ENCODE peak calls at places on chromosomes 7 and 10, in six cellular contexts. One of them, this sample, is unnamed.

GRCh38 chr7:40586197-40586596 is 451.4 kb downstream of the SUGCT start:
- DNase-seq in cardiac muscle cell: peak; percentile 75
- DNase-seq in uterus: no peak
- DNase-seq in left colon: no peak
- DNase-seq in mammary epithelial cell: peak; percentile 50
- DNase-seq in T-helper 22 cell: no peak
- DNase-seq in this sample: no peak

GRCh38 chr7:51016546-51016945 is 233.8 kb upstream of the GRB10 start:
- DNase-seq in cardiac muscle cell: no peak
- DNase-seq in uterus: no peak
- DNase-seq in left colon: no peak
- DNase-seq in mammary epithelial cell: no peak
- DNase-seq in T-helper 22 cell: no peak
- DNase-seq in this sample: no peak

GRCh38 chr7:76300210-76300731 is 2.2 kb upstream of the HSPB1 start:
- DNase-seq in cardiac muscle cell: peak; percentile 59
- DNase-seq in uterus: no peak
- DNase-seq in left colon: peak; percentile 42
- DNase-seq in mammary epithelial cell: peak; percentile 97
- DNase-seq in T-helper 22 cell: no peak
- DNase-seq in this sample: no peak

GRCh38 chr7:132080967-132081668 is 495.2 kb downstream of the PLXNA4 start:
- DNase-seq in cardiac muscle cell: peak; percentile 92
- DNase-seq in uterus: peak; percentile 71
- DNase-seq in left colon: no peak
- DNase-seq in mammary epithelial cell: no peak
- DNase-seq in T-helper 22 cell: no peak
- DNase-seq in this sample: peak; percentile 49

GRCh38 chr10:63145782-63146181 is 12.7 kb downstream of the NRBF2 start:
- DNase-seq in cardiac muscle cell: no peak
- DNase-seq in uterus: no peak
- DNase-seq in left colon: no peak
- DNase-seq in mammary epithelial cell: no peak
- DNase-seq in T-helper 22 cell: no peak
- DNase-seq in this sample: no peak

GRCh38 chr7:150851497-150852370 is 583 bp upstream of the AOC1 start:
- DNase-seq in cardiac muscle cell: no peak
- DNase-seq in uterus: no peak
- DNase-seq in left colon: peak; percentile 21
- DNase-seq in mammary epithelial cell: no peak
- DNase-seq in T-helper 22 cell: no peak
- DNase-seq in this sample: no peak

GRCh38 chr7:27431465-27431864 is 188.9 kb downstream of the EVX1 start:
- DNase-seq in cardiac muscle cell: no peak
- DNase-seq in uterus: no peak
- DNase-seq in left colon: no peak
- DNase-seq in mammary epithelial cell: no peak
- DNase-seq in T-helper 22 cell: no peak
- DNase-seq in this sample: no peak

GRCh38 chr7:35430547-35431153 is 176.8 kb upstream of the TBX20 start:
- DNase-seq in cardiac muscle cell: peak; percentile 21
- DNase-seq in uterus: no peak
- DNase-seq in left colon: no peak
- DNase-seq in mammary epithelial cell: peak; percentile 3
- DNase-seq in T-helper 22 cell: no peak
- DNase-seq in this sample: no peak

GRCh38 chr10:91163269-91163708 is 57.2 kb upstream of the PCGF5 start:
- DNase-seq in cardiac muscle cell: peak; percentile 63
- DNase-seq in uterus: peak; percentile 63
- DNase-seq in left colon: peak; percentile 53
- DNase-seq in mammary epithelial cell: peak; percentile 51
- DNase-seq in T-helper 22 cell: peak; percentile 77
- DNase-seq in this sample: peak; percentile 40

GRCh38 chr10:1514641-1515040 is 222.7 kb downstream of the ADARB2 start:
- DNase-seq in cardiac muscle cell: no peak
- DNase-seq in uterus: no peak
- DNase-seq in left colon: no peak
- DNase-seq in mammary epithelial cell: no peak
- DNase-seq in T-helper 22 cell: no peak
- DNase-seq in this sample: no peak

GRCh38 chr10:49749144-49749543 is 13.0 kb downstream of the OGDHL start:
- DNase-seq in cardiac muscle cell: no peak
- DNase-seq in uterus: no peak
- DNase-seq in left colon: no peak
- DNase-seq in mammary epithelial cell: no peak
- DNase-seq in T-helper 22 cell: no peak
- DNase-seq in this sample: no peak

GRCh38 chr10:33773895-33774480 is 439.5 kb upstream of the NRP1 start:
- DNase-seq in cardiac muscle cell: no peak
- DNase-seq in uterus: peak; percentile 20
- DNase-seq in left colon: no peak
- DNase-seq in mammary epithelial cell: no peak
- DNase-seq in T-helper 22 cell: no peak
- DNase-seq in this sample: no peak

GRCh38 chr7:93245525-93246432 is 13.6 kb downstream of the VPS50 start:
- DNase-seq in cardiac muscle cell: peak; percentile 59
- DNase-seq in uterus: no peak
- DNase-seq in left colon: no peak
- DNase-seq in mammary epithelial cell: peak; percentile 6
- DNase-seq in T-helper 22 cell: no peak
- DNase-seq in this sample: peak; percentile 22

GRCh38 chr7:65269150-65269856 is 104.4 kb upstream of the ZNF92 start:
- DNase-seq in cardiac muscle cell: peak; percentile 57
- DNase-seq in uterus: no peak
- DNase-seq in left colon: no peak
- DNase-seq in mammary epithelial cell: peak; percentile 80
- DNase-seq in T-helper 22 cell: no peak
- DNase-seq in this sample: peak; percentile 99

GRCh38 chr7:140358771-140359095 is 39.6 kb downstream of the SLC37A3 start:
- DNase-seq in cardiac muscle cell: no peak
- DNase-seq in uterus: no peak
- DNase-seq in left colon: no peak
- DNase-seq in mammary epithelial cell: no peak
- DNase-seq in T-helper 22 cell: peak; percentile 7
- DNase-seq in this sample: peak; percentile 27

GRCh38 chr10:78155722-78156121 is 122.1 kb downstream of the RPS24 start:
- DNase-seq in cardiac muscle cell: no peak
- DNase-seq in uterus: no peak
- DNase-seq in left colon: no peak
- DNase-seq in mammary epithelial cell: no peak
- DNase-seq in T-helper 22 cell: no peak
- DNase-seq in this sample: no peak

GRCh38 chr10:125153693-125154490 is 6.5 kb downstream of the CTBP2 start:
- DNase-seq in cardiac muscle cell: peak; percentile 34
- DNase-seq in uterus: no peak
- DNase-seq in left colon: peak; percentile 62
- DNase-seq in mammary epithelial cell: no peak
- DNase-seq in T-helper 22 cell: no peak
- DNase-seq in this sample: no peak

GRCh38 chr7:80916770-80917681 is 1.8 kb downstream of the SEMA3C start:
- DNase-seq in cardiac muscle cell: peak; percentile 64
- DNase-seq in uterus: no peak
- DNase-seq in left colon: no peak
- DNase-seq in mammary epithelial cell: peak; percentile 92
- DNase-seq in T-helper 22 cell: no peak
- DNase-seq in this sample: no peak

GRCh38 chr10:46542567-46543323 is 13.7 kb downstream of the GPRIN2 start:
- DNase-seq in cardiac muscle cell: no peak
- DNase-seq in uterus: peak; percentile 9
- DNase-seq in left colon: peak; percentile 28
- DNase-seq in mammary epithelial cell: no peak
- DNase-seq in T-helper 22 cell: no peak
- DNase-seq in this sample: no peak

GRCh38 chr10:44933922-44934321 is 22.8 kb downstream of the TMEM72 start:
- DNase-seq in cardiac muscle cell: no peak
- DNase-seq in uterus: no peak
- DNase-seq in left colon: no peak
- DNase-seq in mammary epithelial cell: no peak
- DNase-seq in T-helper 22 cell: no peak
- DNase-seq in this sample: no peak

GRCh38 chr7:135317676-135318326 is 84.2 kb downstream of the STRA8 start:
- DNase-seq in cardiac muscle cell: peak; percentile 50
- DNase-seq in uterus: peak; percentile 64
- DNase-seq in left colon: peak; percentile 58
- DNase-seq in mammary epithelial cell: no peak
- DNase-seq in T-helper 22 cell: no peak
- DNase-seq in this sample: no peak

GRCh38 chr7:1696671-1697498 is 26.8 kb downstream of the ELFN1 start:
- DNase-seq in cardiac muscle cell: no peak
- DNase-seq in uterus: no peak
- DNase-seq in left colon: peak; percentile 11
- DNase-seq in mammary epithelial cell: no peak
- DNase-seq in T-helper 22 cell: no peak
- DNase-seq in this sample: no peak

GRCh38 chr10:100370561-100370975 is 23.5 kb downstream of the SCD start:
- DNase-seq in cardiac muscle cell: no peak
- DNase-seq in uterus: no peak
- DNase-seq in left colon: peak; percentile 66
- DNase-seq in mammary epithelial cell: peak; percentile 84
- DNase-seq in T-helper 22 cell: no peak
- DNase-seq in this sample: no peak

GRCh38 chr10:60385399-60385738 is 4.3 kb downstream of the ANK3 start:
- DNase-seq in cardiac muscle cell: no peak
- DNase-seq in uterus: no peak
- DNase-seq in left colon: no peak
- DNase-seq in mammary epithelial cell: no peak
- DNase-seq in T-helper 22 cell: no peak
- DNase-seq in this sample: no peak

GRCh38 chr10:44696496-44696895 is 214.6 kb upstream of the TMEM72 start:
- DNase-seq in cardiac muscle cell: peak; percentile 29
- DNase-seq in uterus: peak; percentile 49
- DNase-seq in left colon: no peak
- DNase-seq in mammary epithelial cell: no peak
- DNase-seq in T-helper 22 cell: no peak
- DNase-seq in this sample: peak; percentile 38

GRCh38 chr10:52771534-52772455 is 789 bp downstream of the MBL2 start:
- DNase-seq in cardiac muscle cell: peak; percentile 12
- DNase-seq in uterus: no peak
- DNase-seq in left colon: no peak
- DNase-seq in mammary epithelial cell: peak; percentile 59
- DNase-seq in T-helper 22 cell: no peak
- DNase-seq in this sample: no peak

GRCh38 chr10:118504044-118504944 is 91.2 kb downstream of the PRLHR start:
- DNase-seq in cardiac muscle cell: peak; percentile 79
- DNase-seq in uterus: no peak
- DNase-seq in left colon: no peak
- DNase-seq in mammary epithelial cell: peak; percentile 91
- DNase-seq in T-helper 22 cell: no peak
- DNase-seq in this sample: no peak

GRCh38 chr7:73941836-73942551 is 81.0 kb downstream of the TMEM270 start:
- DNase-seq in cardiac muscle cell: peak; percentile 65
- DNase-seq in uterus: no peak
- DNase-seq in left colon: no peak
- DNase-seq in mammary epithelial cell: peak; percentile 52
- DNase-seq in T-helper 22 cell: no peak
- DNase-seq in this sample: no peak

GRCh38 chr10:58335306-58336005 is 650 bp downstream of the UBE2D1 start:
- DNase-seq in cardiac muscle cell: peak; percentile 28
- DNase-seq in uterus: peak; percentile 32
- DNase-seq in left colon: no peak
- DNase-seq in mammary epithelial cell: peak; percentile 73
- DNase-seq in T-helper 22 cell: no peak
- DNase-seq in this sample: peak; percentile 43

GRCh38 chr10:74382643-74383042 is 231.6 kb downstream of the ADK start:
- DNase-seq in cardiac muscle cell: no peak
- DNase-seq in uterus: no peak
- DNase-seq in left colon: no peak
- DNase-seq in mammary epithelial cell: no peak
- DNase-seq in T-helper 22 cell: no peak
- DNase-seq in this sample: no peak

GRCh38 chr10:29688230-29688634 is 53.5 kb upstream of the SVIL start:
- DNase-seq in cardiac muscle cell: no peak
- DNase-seq in uterus: no peak
- DNase-seq in left colon: no peak
- DNase-seq in mammary epithelial cell: no peak
- DNase-seq in T-helper 22 cell: no peak
- DNase-seq in this sample: peak; percentile 46

GRCh38 chr7:10740805-10741204 is 232.9 kb upstream of the PHF14 start:
- DNase-seq in cardiac muscle cell: no peak
- DNase-seq in uterus: no peak
- DNase-seq in left colon: no peak
- DNase-seq in mammary epithelial cell: no peak
- DNase-seq in T-helper 22 cell: no peak
- DNase-seq in this sample: no peak

GRCh38 chr10:115696747-115697146 is 576.3 kb downstream of the GFRA1 start:
- DNase-seq in cardiac muscle cell: no peak
- DNase-seq in uterus: no peak
- DNase-seq in left colon: no peak
- DNase-seq in mammary epithelial cell: no peak
- DNase-seq in T-helper 22 cell: no peak
- DNase-seq in this sample: no peak

GRCh38 chr7:151796091-151796870 is 80.6 kb downstream of the PRKAG2 start:
- DNase-seq in cardiac muscle cell: no peak
- DNase-seq in uterus: no peak
- DNase-seq in left colon: no peak
- DNase-seq in mammary epithelial cell: peak; percentile 6
- DNase-seq in T-helper 22 cell: no peak
- DNase-seq in this sample: no peak

GRCh38 chr7:100191775-100192174 is 14.1 kb downstream of the STAG3 start:
- DNase-seq in cardiac muscle cell: peak; percentile 67
- DNase-seq in uterus: no peak
- DNase-seq in left colon: no peak
- DNase-seq in mammary epithelial cell: no peak
- DNase-seq in T-helper 22 cell: no peak
- DNase-seq in this sample: no peak

GRCh38 chr10:133124357-133125211 is 35.4 kb upstream of the KNDC1 start:
- DNase-seq in cardiac muscle cell: peak; percentile 38
- DNase-seq in uterus: no peak
- DNase-seq in left colon: no peak
- DNase-seq in mammary epithelial cell: no peak
- DNase-seq in T-helper 22 cell: no peak
- DNase-seq in this sample: no peak

GRCh38 chr10:77522268-77522809 is 115.3 kb downstream of the KCNMA1 start:
- DNase-seq in cardiac muscle cell: no peak
- DNase-seq in uterus: no peak
- DNase-seq in left colon: no peak
- DNase-seq in mammary epithelial cell: no peak
- DNase-seq in T-helper 22 cell: no peak
- DNase-seq in this sample: no peak